ENCODE peak calls at places on chromosomes 12 and 14, in four cellular contexts. C is T-helper 1 cell; Q is fibroblast of mammary gland; W is T-helper 2 cell treated with Interferon-gamma antibody and Interleukin-4, amounts not matched to agents 5 μg/mL and 100 μg/mL, for 36 hours. N is an unnamed sample.

GRCh38 chr14:105074601-105075053 is 9.4 kb upstream of the GPR132 start:
- DNase-seq in W (no peak), C (no peak), Q (no peak), N (no peak)

GRCh38 chr12:50110762-50111416 is 1.1 kb upstream of the COX14 start:
- DNase-seq in W (no peak), C (no peak), Q (peak), N (peak)

GRCh38 chr12:131896080-131896810 is 1.8 kb downstream of the ULK1 start:
- DNase-seq in W (peak), Q (peak), C (peak), N (peak)

GRCh38 chr14:103679351-103679750 is 35.9 kb downstream of the XRCC3 start:
- DNase-seq in Q (peak), C (no peak), W (no peak), N (peak)

GRCh38 chr12:42593781-42594322 is 4.3 kb upstream of the PRICKLE1 start:
- DNase-seq in Q (no peak), W (no peak), C (no peak), N (no peak)

GRCh38 chr12:98699568-98699967 is 54.5 kb downstream of the APAF1 start:
- DNase-seq in C (no peak), Q (peak), W (no peak), N (peak)

GRCh38 chr14:48075487-48075886 is 400.1 kb upstream of the MDGA2 start:
- DNase-seq in Q (no peak), C (no peak), W (no peak), N (no peak)

GRCh38 chr12:26128180-26128579 is 3.3 kb upstream of the BHLHE41 start:
- DNase-seq in C (no peak), W (no peak), Q (peak), N (no peak)

GRCh38 chr12:56629459-56630179 is 507 bp downstream of the BAZ2A start:
- DNase-seq in W (peak), C (peak), Q (no peak), N (peak)

GRCh38 chr12:45292486-45293195 is 76.7 kb downstream of the ANO6 start:
- DNase-seq in W (no peak), C (no peak), Q (peak), N (no peak)

GRCh38 chr12:53065975-53066593 is 13.1 kb downstream of the SPRYD3 start:
- DNase-seq in Q (peak), C (peak), W (peak), N (peak)

GRCh38 chr12:91316825-91317224 is 134.2 kb upstream of the DCN start:
- DNase-seq in Q (peak), C (no peak), W (no peak), N (peak)

GRCh38 chr14:93941293-93941910 is 14.3 kb downstream of the FAM181A start:
- DNase-seq in C (no peak), Q (peak), W (no peak), N (peak)

GRCh38 chr14:99971929-99972747 is 93.1 kb upstream of the EVL start:
- DNase-seq in W (no peak), C (no peak), Q (no peak), N (no peak)

GRCh38 chr12:119699199-119699765 is 31.3 kb downstream of the PRKAB1 start:
- DNase-seq in W (no peak), C (no peak), Q (no peak), N (no peak)

GRCh38 chr12:113684053-113684907 is 212.6 kb upstream of the LHX5 start:
- DNase-seq in W (no peak), C (no peak), Q (peak), N (no peak)

GRCh38 chr14:28298156-28298555 is 468.4 kb upstream of the FOXG1 start:
- DNase-seq in Q (peak), C (no peak), W (no peak), N (peak)

GRCh38 chr12:99053599-99054362 is 408.7 kb downstream of the APAF1 start:
- DNase-seq in W (no peak), Q (no peak), C (no peak), N (no peak)

GRCh38 chr12:28313631-28314030 is 123.4 kb downstream of the CCDC91 start:
- DNase-seq in W (no peak), Q (peak), C (no peak), N (peak)

GRCh38 chr12:65685514-65685913 is 138.8 kb upstream of the HMGA2 start:
- DNase-seq in Q (peak), W (no peak), C (no peak), N (peak)

GRCh38 chr12:113333111-113333750 is 1.7 kb downstream of the SLC8B1 start:
- DNase-seq in W (no peak), Q (no peak), C (no peak), N (no peak)

GRCh38 chr14:91419044-91419397 is 1.4 kb upstream of the CCDC88C start:
- DNase-seq in Q (no peak), W (peak), C (peak), N (no peak)

GRCh38 chr14:68814376-68815287 is 21.8 kb upstream of the ZFP36L1 start:
- DNase-seq in C (no peak), W (no peak), Q (peak), N (peak)

GRCh38 chr14:100532154-100532915 is 54.9 kb downstream of the BEGAIN start:
- DNase-seq in C (no peak), W (no peak), Q (no peak), N (peak)

GRCh38 chr12:132437252-132438138 is 52.5 kb upstream of the FBRSL1 start:
- DNase-seq in Q (no peak), W (no peak), C (no peak), N (no peak)

GRCh38 chr12:110585231-110585799 is 2.2 kb upstream of the PPTC7 start:
- DNase-seq in C (no peak), Q (peak), W (peak), N (peak)

GRCh38 chr14:78131616-78132015 is 38.6 kb upstream of the NRXN3 start:
- DNase-seq in Q (no peak), C (no peak), W (no peak), N (no peak)

GRCh38 chr14:50067723-50068495 is 48.5 kb downstream of the VCPKMT start:
- DNase-seq in C (no peak), Q (peak), W (no peak), N (peak)

GRCh38 chr14:32350020-32350419 is 20.9 kb downstream of the AKAP6 start:
- DNase-seq in Q (no peak), C (no peak), W (no peak), N (no peak)

GRCh38 chr14:105163040-105163742 is 5.4 kb downstream of the JAG2 start:
- DNase-seq in C (no peak), W (no peak), Q (no peak), N (no peak)

GRCh38 chr12:124233041-124233836 is 61.7 kb upstream of the RFLNA start:
- DNase-seq in C (no peak), Q (peak), W (no peak), N (peak)

GRCh38 chr14:55802986-55803431 is 223.0 kb downstream of the KTN1 start:
- DNase-seq in Q (peak), C (no peak), W (no peak), N (peak)

GRCh38 chr14:70707138-70708038 is 65.7 kb downstream of the TTC9 start:
- DNase-seq in Q (peak), C (no peak), W (peak), N (peak)

N was measured in amniotic epithelial cell.